ENCODE peak calls at places on chromosomes 3 and 15, in nine cellular contexts. D, L, A, W, O, M, J, G and N are unnamed samples.

GRCh38 chr3:140715035-140715434 is 37.2 kb downstream of the TRIM42 start:
- DNase-seq in A (no peak), D (no peak), O (no peak), L (no peak), J (no peak), W (no peak), G (no peak), M (no peak), N (no peak)

GRCh38 chr15:57322602-57323250 is 53.6 kb upstream of the CGNL1 start:
- DNase-seq in M (no peak), D (no peak), O (no peak), G (no peak), A (no peak), J (no peak), L (no peak), W (no peak), N (no peak)

GRCh38 chr15:75156306-75157215 is 45.1 kb upstream of the C15orf39 start:
- DNase-seq in O (no peak), J (no peak), W (no peak), M (no peak), G (no peak), A (no peak), D (no peak), L (no peak), N (no peak)

GRCh38 chr3:82132210-82133069 is 371.0 kb upstream of the GBE1 start:
- DNase-seq in L (no peak), D (no peak), W (no peak), G (no peak), M (no peak), A (no peak), O (no peak), J (no peak), N (no peak)

GRCh38 chr3:102060814-102061213 is 211.5 kb downstream of the NFKBIZ start:
- DNase-seq in D (no peak), L (no peak), A (peak), J (no peak), O (no peak), W (no peak), M (no peak), G (no peak), N (no peak)

GRCh38 chr15:70379134-70379533 is 281.4 kb upstream of the TLE3 start:
- DNase-seq in D (no peak), W (no peak), G (no peak), O (no peak), A (no peak), M (no peak), L (no peak), J (no peak), N (no peak)

GRCh38 chr3:114496021-114496434 is 202.2 kb downstream of the TIGIT start:
- DNase-seq in D (no peak), J (peak), O (no peak), W (no peak), M (no peak), G (no peak), L (no peak), A (no peak), N (no peak)

GRCh38 chr15:97502038-97502437 is 458.5 kb upstream of the ARRDC4 start:
- DNase-seq in L (no peak), D (no peak), J (no peak), W (no peak), A (no peak), G (no peak), M (no peak), O (no peak), N (no peak)

GRCh38 chr3:177438596-177439220 is 241.4 kb upstream of the TBL1XR1 start:
- DNase-seq in O (no peak), W (no peak), A (no peak), M (no peak), L (no peak), J (no peak), D (no peak), G (no peak), N (no peak)

GRCh38 chr3:66761093-66761780 is 236.9 kb upstream of the KBTBD8 start:
- DNase-seq in W (no peak), D (no peak), M (peak), G (no peak), L (no peak), J (no peak), A (no peak), O (no peak), N (no peak)